ENCODE peak calls at places on chromosome 9, in four cellular contexts. F is CD8-positive, alpha-beta memory T cell; E is adrenal gland; S is ascending aorta. Y is an unnamed sample. For H3K4me1, the result is how much of the 10 kb centered on the place peaks cover.

GRCh38 chr9:136506425-136506824 is 23.6 kb upstream of the SEC16A start:
- DNase-seq in S (no peak), E (no peak), F (no peak), Y (no peak)

GRCh38 chr9:89408628-89409101 is 89.2 kb downstream of the SEMA4D start:
- DNase-seq in S (no peak), F (peak), E (peak), Y (no peak)

GRCh38 chr9:99340281-99340680 is 118.2 kb downstream of the SEC61B start:
- DNase-seq in E (no peak), S (no peak), F (no peak), Y (no peak)

GRCh38 chr9:136587145-136587943 is 41.5 kb upstream of the NOTCH1 start:
- DNase-seq in E (peak), S (no peak), F (no peak), Y (peak)

GRCh38 chr9:35042081-35042604 is 30.3 kb downstream of the VCP start:
- DNase-seq in S (no peak), E (peak), F (no peak), Y (peak)

GRCh38 chr9:95920024-95920423 is 44.5 kb downstream of the ERCC6L2 start:
- DNase-seq in E (no peak), F (no peak), S (no peak), Y (no peak)

GRCh38 chr9:12775963-12776774 is 1.3 kb downstream of the LURAP1L start:
- DNase-seq in S (peak), F (no peak), E (peak), Y (peak)

GRCh38 chr9:86408121-86408520 is 53.9 kb upstream of the TUT7 start:
- DNase-seq in F (no peak), S (no peak), E (no peak), Y (no peak)

GRCh38 chr9:5140151-5140550 is 45.3 kb downstream of the INSL6 start:
- DNase-seq in E (no peak), F (no peak), S (no peak), Y (no peak)

GRCh38 chr9:123353984-123354591 is 1.9 kb upstream of the CRB2 start:
- DNase-seq in F (peak), S (peak), E (peak), Y (peak)

GRCh38 chr9:92406506-92406905 is 2.1 kb upstream of the OGN start:
- DNase-seq in E (peak), S (peak), F (no peak), Y (no peak)

GRCh38 chr9:9229269-9229668 is 1383.5 kb downstream of the PTPRD start:
- DNase-seq in E (no peak), F (no peak), S (no peak), Y (no peak)

GRCh38 chr9:114693248-114693895 is 11.4 kb upstream of the TEX48 start:
- DNase-seq in S (no peak), F (no peak), E (no peak), Y (peak)

GRCh38 chr9:126698251-126698650 is 84.5 kb downstream of the LMX1B start:
- DNase-seq in F (no peak), E (no peak), S (no peak), Y (no peak)

GRCh38 chr9:90842984-90843383 is 41.4 kb downstream of the SYK start:
- DNase-seq in E (no peak), S (no peak), F (no peak), Y (no peak)

GRCh38 chr9:127825319-127826051 is 22.8 kb downstream of the FPGS start:
- DNase-seq in S (no peak), E (peak), F (no peak), Y (no peak)

GRCh38 chr9:121837113-121838010 is 185.9 kb downstream of the DAB2IP start:
- DNase-seq in E (no peak), F (no peak), S (peak), Y (no peak)

GRCh38 chr9:12778389-12778788 is 3.6 kb downstream of the LURAP1L start:
- DNase-seq in E (no peak), F (no peak), S (no peak), Y (no peak)

GRCh38 chr9:106120096-106120495 is 425.8 kb downstream of the TMEM38B start:
- DNase-seq in F (no peak), S (no peak), E (no peak), Y (no peak)

GRCh38 chr9:85332487-85332886 is 409.3 kb downstream of the AGTPBP1 start:
- DNase-seq in F (no peak), E (no peak), S (no peak), Y (peak)

GRCh38 chr9:16924311-16924915 is 53.9 kb upstream of the BNC2 start:
- DNase-seq in S (no peak), F (no peak), E (no peak), Y (no peak)

GRCh38 chr9:37528652-37529072 is 42.9 kb downstream of the POLR1E start:
- DNase-seq in F (no peak), S (no peak), E (no peak), Y (no peak)

GRCh38 chr9:10910779-10911178 is 298.0 kb upstream of the PTPRD start:
- DNase-seq in E (no peak), S (no peak), F (no peak), Y (no peak)

GRCh38 chr9:88076286-88077070 is 61.8 kb downstream of the SPATA31C2 start:
- DNase-seq in S (peak), E (peak), F (no peak), Y (peak)

DNA sequence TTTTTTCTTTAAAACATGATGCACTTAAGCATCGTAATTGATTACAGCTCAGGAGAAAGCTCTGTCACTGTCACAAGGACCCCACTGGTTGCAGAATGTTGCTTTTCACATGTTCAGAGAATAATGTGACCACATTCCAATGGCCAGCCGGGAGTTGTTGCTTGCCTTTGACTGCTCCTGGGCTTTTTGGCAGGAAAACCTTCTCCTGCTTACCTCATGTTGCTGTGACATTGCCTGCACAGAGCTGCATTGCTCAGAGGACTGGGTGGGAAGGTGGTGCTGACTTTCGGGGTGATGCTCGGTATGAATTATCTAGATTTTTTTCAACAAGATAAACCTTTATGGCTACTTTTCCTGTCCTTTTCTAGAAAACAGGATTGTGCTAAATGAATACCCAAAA is 88.2 kb downstream of the PALM2AKAP2 start:
- DNase-seq in F (no peak), S (no peak), E (peak), Y (no peak)
- H3K27ac ChIP-seq in F (no peak), S (peak), E (no peak), Y (no peak)

DNA sequence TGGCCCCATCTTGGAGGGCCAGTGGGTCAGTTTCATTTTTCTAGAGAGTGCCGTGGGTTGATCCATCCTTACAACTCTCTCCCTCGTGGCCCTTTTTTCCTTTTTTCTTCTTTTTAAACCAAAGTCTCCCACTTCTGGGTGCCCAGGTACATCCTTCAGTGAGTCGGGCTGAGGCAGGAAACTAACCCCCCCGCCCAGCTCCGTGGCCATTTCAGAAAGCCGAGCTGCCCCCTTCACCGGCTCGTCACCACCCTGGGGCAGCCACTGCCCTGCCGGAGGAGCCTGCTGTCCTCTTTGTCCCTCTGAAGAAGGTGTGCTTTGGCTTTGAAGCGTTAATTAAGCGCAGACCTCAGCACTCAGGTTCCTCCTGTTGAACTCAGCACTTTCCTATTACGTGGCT is 5.2 kb downstream of the CFAP77 start:
- DNase-seq in F (no peak), E (no peak), S (no peak), Y (no peak)
- H3K4me3 ChIP-seq in F (no peak), E (no peak), S (no peak), Y (no peak)

GRCh38 chr9:76472925-76473324 is 13.9 kb downstream of the GCNT1 start:
- DNase-seq in F (no peak), S (no peak), E (no peak), Y (peak)
- H3K4me1 ChIP-seq in F (under half), S (under half), E (under half), Y (under half)

DNA sequence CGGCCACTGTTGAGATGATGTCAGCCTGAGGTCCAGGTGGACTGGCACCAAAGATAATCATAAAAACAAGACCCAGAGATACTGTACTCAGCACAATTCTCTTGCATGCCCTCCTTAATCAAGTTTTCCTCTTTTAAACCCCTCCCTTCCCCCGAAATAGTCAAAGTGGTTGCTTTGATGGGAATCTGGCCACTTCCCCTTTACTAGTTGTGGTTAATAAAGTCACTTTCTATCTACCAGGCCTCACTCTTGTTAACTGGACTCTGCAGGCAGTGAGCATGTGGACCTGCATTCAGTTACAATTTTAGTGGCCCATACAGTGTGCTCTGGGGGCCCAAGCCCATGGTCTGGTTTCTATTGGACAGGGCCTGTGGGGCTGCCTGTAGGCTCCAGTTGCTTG is 17.5 kb downstream of the FBP2 start:
- DNase-seq in S (no peak), F (no peak), E (no peak), Y (no peak)
- H3K27ac ChIP-seq in S (no peak), F (no peak), E (no peak), Y (no peak)

GRCh38 chr9:134455951-134456739 is 129.9 kb downstream of the RXRA start:
- DNase-seq in E (peak), F (peak), S (peak), Y (peak)
- H3K4me3 ChIP-seq in E (peak), F (peak), S (peak), Y (peak)

GRCh38 chr9:131274674-131275331 is 1.5 kb downstream of the FAM78A start:
- DNase-seq in F (no peak), E (peak), S (no peak), Y (no peak)

GRCh38 chr9:131273791-131274673 is 2.3 kb downstream of the FAM78A start:
- DNase-seq in F (no peak), E (no peak), S (no peak), Y (no peak)

GRCh38 chr9:131276107-131276888 is at the start of gene FAM78A:
- DNase-seq in F (peak), E (peak), S (peak), Y (no peak)

GRCh38 chr9:131276891-131277672 is 772 bp upstream of the FAM78A start:
- DNase-seq in E (no peak), F (peak), S (no peak), Y (no peak)

GRCh38 chr9:131275332-131276106 is 791 bp downstream of the FAM78A start:
- DNase-seq in S (no peak), F (no peak), E (no peak), Y (no peak)
- H3K4me1 ChIP-seq in S (under half), F (under half), E (under half), Y (under half)

Y was measured in SJCRH30.